ENCODE peak calls at places on chromosomes 12 and 14, in eight cellular contexts. T, I, H, A, F, V, J and Z are unnamed samples.

GRCh38 chr14:62957562-62957961 is 87.7 kb downstream of the KCNH5 start:
- DNase-seq in T (no peak), I (no peak), H (no peak), A (peak), F (peak), V (no peak), J (no peak), Z (no peak)

GRCh38 chr14:67240168-67240932 is 885 bp upstream of the PALS1 start:
- DNase-seq in T (no peak), I (peak), H (peak), A (no peak), F (peak), V (peak), J (peak), Z (peak)

GRCh38 chr12:91109148-91109564 is 2.1 kb downstream of the LUM start:
- DNase-seq in T (peak), I (peak), H (peak), A (peak), F (peak), V (peak), J (peak), Z (no peak)

GRCh38 chr12:103495783-103496456 is at the start of gene C12orf42:
- DNase-seq in T (peak), I (no peak), H (peak), A (no peak), F (peak), V (peak), J (peak), Z (no peak)

GRCh38 chr14:98444077-98444476 is 827.9 kb downstream of the BCL11B start:
- DNase-seq in T (no peak), I (no peak), H (no peak), A (no peak), F (no peak), V (no peak), J (no peak), Z (no peak)

GRCh38 chr14:100890451-100890850 is 13.1 kb downstream of the RTL1 start:
- DNase-seq in T (no peak), I (no peak), H (no peak), A (no peak), F (no peak), V (no peak), J (no peak), Z (no peak)

GRCh38 chr12:46556105-46556559 is 183.6 kb upstream of the SLC38A2 start:
- DNase-seq in T (no peak), I (no peak), H (no peak), A (peak), F (no peak), V (no peak), J (no peak), Z (no peak)

GRCh38 chr14:88493392-88494185 is 61.2 kb downstream of the PTPN21 start:
- DNase-seq in T (no peak), I (no peak), H (no peak), A (no peak), F (no peak), V (no peak), J (no peak), Z (no peak)

GRCh38 chr12:117042171-117042809 is 56.9 kb downstream of the TESC start:
- DNase-seq in T (no peak), I (no peak), H (no peak), A (no peak), F (peak), V (no peak), J (no peak), Z (no peak)

GRCh38 chr14:35224615-35225014 is 67.6 kb upstream of the PSMA6 start:
- DNase-seq in T (no peak), I (no peak), H (no peak), A (no peak), F (no peak), V (no peak), J (no peak), Z (no peak)

GRCh38 chr12:111827916-111828315 is 14.1 kb upstream of the MAPKAPK5 start:
- DNase-seq in T (no peak), I (no peak), H (no peak), A (no peak), F (no peak), V (no peak), J (no peak), Z (no peak)

GRCh38 chr12:1797011-1797901 is 23.1 kb upstream of the LRTM2 start:
- DNase-seq in T (no peak), I (no peak), H (peak), A (no peak), F (no peak), V (peak), J (peak), Z (peak)

GRCh38 chr14:72563676-72564075 is 330.2 kb downstream of the DPF3 start:
- DNase-seq in T (no peak), I (no peak), H (no peak), A (no peak), F (no peak), V (no peak), J (no peak), Z (no peak)

GRCh38 chr12:82874935-82875334 is 188.2 kb downstream of the TMTC2 start:
- DNase-seq in T (no peak), I (no peak), H (no peak), A (no peak), F (peak), V (no peak), J (no peak), Z (no peak)

GRCh38 chr14:53793790-53794560 is 162.7 kb downstream of the BMP4 start:
- DNase-seq in T (no peak), I (no peak), H (no peak), A (no peak), F (no peak), V (peak), J (no peak), Z (no peak)

GRCh38 chr14:70708717-70709570 is 67.2 kb downstream of the TTC9 start:
- DNase-seq in T (no peak), I (no peak), H (peak), A (no peak), F (no peak), V (no peak), J (no peak), Z (no peak)

GRCh38 chr14:35696119-35696518 is 113.0 kb downstream of the RALGAPA1 start:
- DNase-seq in T (no peak), I (no peak), H (no peak), A (no peak), F (no peak), V (no peak), J (no peak), Z (no peak)

GRCh38 chr12:113994051-113994450 is 27.9 kb upstream of the RBM19 start:
- DNase-seq in T (no peak), I (no peak), H (no peak), A (no peak), F (no peak), V (no peak), J (no peak), Z (no peak)

GRCh38 chr12:111068281-111068680 is 147.9 kb upstream of the MYL2 start:
- DNase-seq in T (no peak), I (no peak), H (no peak), A (no peak), F (no peak), V (no peak), J (no peak), Z (no peak)

GRCh38 chr14:92695562-92695961 is 52.9 kb downstream of the LGMN start:
- DNase-seq in T (no peak), I (no peak), H (no peak), A (no peak), F (no peak), V (no peak), J (no peak), Z (no peak)
- TF ChIP-seq CTCF in T (no peak), I (no peak), H (no peak), A (no peak), F (no peak), V (no peak), J (no peak), Z (no peak)

DNA sequence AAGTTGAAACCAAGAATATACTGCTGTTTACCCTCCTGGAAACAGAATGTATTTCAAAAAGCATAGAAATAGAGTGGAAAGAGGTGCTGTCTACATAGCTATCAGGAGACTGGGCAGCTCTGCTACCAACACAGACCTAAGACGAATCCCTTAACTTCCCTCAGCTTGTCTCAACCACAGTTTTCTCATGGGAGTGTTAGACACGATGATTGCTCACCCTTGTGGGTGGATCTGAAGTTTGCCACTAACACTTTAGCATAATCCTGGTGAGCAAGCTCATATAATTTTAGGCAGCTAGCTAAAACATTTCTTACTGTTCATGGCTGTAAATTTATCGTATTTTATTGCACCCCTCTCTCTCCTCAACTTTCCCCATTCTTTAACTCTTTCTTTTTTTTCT is 38.5 kb downstream of the C12orf75 start:
- DNase-seq in T (no peak), I (no peak), H (no peak), A (peak), F (no peak), V (no peak), J (no peak), Z (no peak)
- TF ChIP-seq CTCF in T (no peak), I (no peak), H (no peak), A (peak), F (peak), V (no peak), J (no peak), Z (no peak)

GRCh38 chr14:24360281-24360680 is 7.7 kb upstream of the NFATC4 start:
- DNase-seq in T (no peak), I (no peak), H (no peak), A (no peak), F (no peak), V (no peak), J (no peak), Z (no peak)

GRCh38 chr14:24351517-24351916 is 11.7 kb upstream of the RIPK3 start:
- DNase-seq in T (no peak), I (no peak), H (no peak), A (no peak), F (no peak), V (no peak), J (no peak), Z (no peak)

GRCh38 chr14:24355009-24355408 is 13.0 kb upstream of the NFATC4 start:
- DNase-seq in T (no peak), I (no peak), H (no peak), A (no peak), F (no peak), V (no peak), J (no peak), Z (no peak)

GRCh38 chr14:24353551-24354529 is 14.0 kb upstream of the RIPK3 start:
- DNase-seq in T (no peak), I (no peak), H (no peak), A (no peak), F (peak), V (no peak), J (no peak), Z (no peak)

DNA sequence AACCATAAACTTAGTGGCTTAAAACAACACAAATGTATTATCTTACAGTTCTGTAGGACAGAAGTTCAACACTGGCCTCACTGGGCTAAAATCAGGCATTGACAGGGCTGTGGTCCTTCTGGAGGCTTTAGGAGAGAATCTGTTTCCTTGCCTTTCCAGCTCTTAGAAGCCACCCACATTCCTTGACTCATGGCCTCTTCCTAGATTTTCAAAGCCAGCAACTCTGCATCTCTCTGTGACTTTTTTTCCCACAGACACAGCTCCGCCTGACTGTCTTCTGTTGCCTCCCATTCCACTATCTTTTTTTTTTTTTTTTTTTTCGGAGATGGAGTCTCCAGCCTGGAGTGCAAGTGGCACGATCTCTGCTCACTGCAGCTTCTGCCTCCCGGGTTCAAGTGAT is 11.8 kb upstream of the NFATC4 start:
- DNase-seq in T (no peak), I (no peak), H (no peak), A (no peak), F (no peak), V (no peak), J (no peak), Z (no peak)
- TF ChIP-seq CTCF in T (no peak), I (no peak), H (no peak), A (no peak), F (no peak), V (no peak), J (no peak), Z (no peak)

GRCh38 chr12:6752181-6752930 is 585 bp downstream of the MLF2 start:
- DNase-seq in T (no peak), I (no peak), H (peak), A (no peak), F (peak), V (no peak), J (peak), Z (peak)
- TF ChIP-seq CTCF in T (no peak), I (no peak), H (no peak), A (peak), F (peak), V (peak), J (no peak), Z (no peak)

GRCh38 chr12:58033831-58034230 is 92.5 kb downstream of the ATP23 start:
- DNase-seq in T (no peak), I (no peak), H (no peak), A (no peak), F (no peak), V (no peak), J (no peak), Z (no peak)

GRCh38 chr12:58030566-58031279 is 89.4 kb downstream of the ATP23 start:
- DNase-seq in T (no peak), I (no peak), H (no peak), A (peak), F (no peak), V (no peak), J (no peak), Z (no peak)

GRCh38 chr12:58034712-58035111 is 93.3 kb downstream of the ATP23 start:
- DNase-seq in T (no peak), I (no peak), H (no peak), A (no peak), F (no peak), V (no peak), J (no peak), Z (no peak)

GRCh38 chr12:58034311-58034710 is 92.9 kb downstream of the ATP23 start:
- DNase-seq in T (no peak), I (no peak), H (no peak), A (no peak), F (no peak), V (no peak), J (no peak), Z (no peak)

GRCh38 chr12:58032156-58032555 is 90.8 kb downstream of the ATP23 start:
- DNase-seq in T (no peak), I (no peak), H (no peak), A (no peak), F (no peak), V (no peak), J (no peak), Z (no peak)
- TF ChIP-seq CTCF in T (no peak), I (no peak), H (no peak), A (no peak), F (no peak), V (no peak), J (no peak), Z (no peak)

GRCh38 chr12:58368001-58368400 is 426.6 kb downstream of the ATP23 start:
- DNase-seq in T (no peak), I (no peak), H (no peak), A (no peak), F (no peak), V (no peak), J (no peak), Z (no peak)

GRCh38 chr12:58378038-58378437 is 436.7 kb downstream of the ATP23 start:
- DNase-seq in T (no peak), I (no peak), H (no peak), A (no peak), F (no peak), V (no peak), J (no peak), Z (no peak)

GRCh38 chr12:58367041-58367440 is 425.7 kb downstream of the ATP23 start:
- DNase-seq in T (no peak), I (no peak), H (no peak), A (no peak), F (no peak), V (no peak), J (no peak), Z (no peak)

GRCh38 chr12:58369576-58369975 is 428.2 kb downstream of the ATP23 start:
- DNase-seq in T (no peak), I (no peak), H (no peak), A (no peak), F (no peak), V (no peak), J (no peak), Z (no peak)

DNA sequence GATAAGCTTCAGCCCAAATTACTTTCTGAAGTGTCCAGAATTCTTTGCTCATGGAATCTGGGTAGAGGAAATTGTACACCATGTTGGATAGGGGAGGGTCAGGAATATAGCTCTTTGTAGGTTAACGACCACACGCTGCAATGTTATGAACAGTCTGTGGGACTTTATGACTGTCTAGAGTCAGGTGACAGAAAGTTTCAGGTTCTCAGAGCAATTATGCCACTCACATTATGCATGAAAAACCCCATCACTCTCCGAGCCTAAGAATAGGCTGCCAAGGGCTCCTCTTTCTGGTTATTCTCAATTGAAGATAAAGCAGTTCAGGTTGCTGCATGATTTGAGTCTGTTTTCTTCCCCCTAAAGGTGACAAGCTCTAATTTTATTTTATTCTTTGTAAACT is 430.9 kb downstream of the ATP23 start:
- DNase-seq in T (peak), I (no peak), H (no peak), A (no peak), F (no peak), V (no peak), J (peak), Z (no peak)
- TF ChIP-seq CTCF in T (no peak), I (no peak), H (no peak), A (no peak), F (no peak), V (no peak), J (no peak), Z (no peak)